ENCODE peak calls at places on chromosomes 1 and 21, in seven cellular contexts. G, O, Q, V, X, D and Z are unnamed samples.

GRCh38 chr21:43278766-43279577 is 110.2 kb downstream of the CRYAA start:
- DNase-seq in X (no peak), G (no peak), Q (no peak), D (no peak), V (no peak), O (no peak), Z (peak)

GRCh38 chr1:206653715-206654459 is 18.6 kb downstream of the DYRK3 start:
- DNase-seq in D (no peak), V (no peak), G (no peak), X (no peak), Q (no peak), O (no peak), Z (no peak)

GRCh38 chr1:152023221-152023620 is 13.6 kb downstream of the S100A11 start:
- DNase-seq in Q (no peak), V (no peak), D (no peak), G (no peak), O (no peak), X (no peak), Z (no peak)

GRCh38 chr1:155193275-155193990 is 14.3 kb downstream of the THBS3 start:
- DNase-seq in V (peak), G (peak), D (peak), Q (peak), X (peak), O (peak), Z (peak)

GRCh38 chr21:34922487-34922886 is 126.6 kb downstream of the RUNX1 start:
- DNase-seq in G (no peak), O (no peak), Q (no peak), D (no peak), X (no peak), V (no peak), Z (no peak)

GRCh38 chr1:24930703-24931480 is 816 bp upstream of the RUNX3 start:
- DNase-seq in G (no peak), X (no peak), Q (peak), O (no peak), V (no peak), D (no peak), Z (peak)

GRCh38 chr1:38087676-38088075 is 41.1 kb upstream of the POU3F1 start:
- DNase-seq in G (no peak), X (no peak), V (no peak), Q (no peak), O (no peak), D (no peak), Z (no peak)

GRCh38 chr1:167426716-167427115 is 91.6 kb downstream of the CD247 start:
- DNase-seq in X (no peak), V (no peak), G (no peak), D (no peak), O (no peak), Q (no peak), Z (no peak)

GRCh38 chr1:42176902-42177519 is 12.5 kb upstream of the GUCA2A start:
- DNase-seq in O (no peak), D (no peak), V (peak), G (no peak), Q (peak), X (no peak), Z (no peak)

GRCh38 chr1:39902121-39902807 is 547 bp upstream of the MYCL start:
- DNase-seq in O (peak), G (peak), Q (peak), X (no peak), D (peak), V (no peak), Z (peak)

GRCh38 chr1:164700683-164701082 is 141.7 kb downstream of the PBX1 start:
- DNase-seq in Q (no peak), X (no peak), D (no peak), G (no peak), O (no peak), V (no peak), Z (no peak)

GRCh38 chr1:201146626-201147390 is 7.5 kb downstream of the TMEM9 start:
- DNase-seq in X (no peak), V (no peak), D (no peak), Q (no peak), O (no peak), G (no peak), Z (no peak)

GRCh38 chr21:37041706-37042271 is 31.1 kb downstream of the PIGP start:
- DNase-seq in X (no peak), Q (no peak), O (no peak), D (no peak), V (no peak), G (no peak), Z (no peak)

GRCh38 chr1:80656011-80656627 is 1144.6 kb upstream of the ADGRL2 start:
- DNase-seq in G (peak), V (no peak), X (no peak), Q (no peak), D (no peak), O (no peak), Z (no peak)

GRCh38 chr1:101915597-101915996 is 81.1 kb downstream of the OLFM3 start:
- DNase-seq in V (no peak), Q (no peak), X (no peak), O (no peak), D (no peak), G (no peak), Z (no peak)

GRCh38 chr1:81230983-81231728 is 569.6 kb upstream of the ADGRL2 start:
- DNase-seq in O (no peak), X (no peak), D (no peak), V (no peak), G (no peak), Q (no peak), Z (no peak)

GRCh38 chr1:39761016-39761415 is 10.1 kb downstream of the OXCT2 start:
- DNase-seq in D (no peak), O (no peak), X (no peak), G (no peak), Q (no peak), V (no peak), Z (no peak)

GRCh38 chr1:201176931-201177330 is 13.7 kb upstream of the IGFN1 start:
- DNase-seq in Q (no peak), G (no peak), X (no peak), O (no peak), V (no peak), D (no peak), Z (no peak)

GRCh38 chr1:168671782-168672181 is 57.2 kb downstream of the DPT start:
- DNase-seq in V (no peak), D (no peak), Q (no peak), O (no peak), G (no peak), X (no peak), Z (no peak)

GRCh38 chr1:43637267-43637666 is 12.7 kb upstream of the KDM4A start:
- DNase-seq in G (no peak), V (no peak), X (no peak), D (no peak), O (no peak), Q (no peak), Z (no peak)

GRCh38 chr1:76572229-76572628 is 295.1 kb upstream of the ST6GALNAC5 start:
- DNase-seq in D (no peak), X (no peak), G (no peak), Q (no peak), O (no peak), V (no peak), Z (no peak)

GRCh38 chr1:18926315-18927081 is 24.1 kb upstream of the ALDH4A1 start:
- DNase-seq in O (peak), D (peak), Q (peak), X (peak), G (no peak), V (peak), Z (peak)

GRCh38 chr1:114072246-114072645 is 81.4 kb downstream of the SYT6 start:
- DNase-seq in V (no peak), Q (no peak), G (no peak), X (no peak), D (no peak), O (no peak), Z (no peak)

GRCh38 chr1:156073740-156074139 is 8.5 kb downstream of the MEX3A start:
- DNase-seq in G (no peak), X (no peak), V (no peak), D (no peak), Q (no peak), O (no peak), Z (peak)

GRCh38 chr1:113793878-113794834 is 18.1 kb downstream of the RSBN1 start:
- DNase-seq in G (no peak), V (no peak), O (no peak), X (no peak), Q (no peak), D (no peak), Z (no peak)

GRCh38 chr21:42395302-42395701 is 550 bp downstream of the TMPRSS3 start:
- DNase-seq in D (no peak), X (no peak), Q (no peak), O (no peak), V (no peak), G (no peak), Z (no peak)

GRCh38 chr1:67175713-67176112 is 9.5 kb downstream of the IL23R start:
- DNase-seq in V (no peak), O (no peak), G (no peak), X (no peak), Q (no peak), D (no peak), Z (no peak)

GRCh38 chr1:222384536-222384935 is 163.4 kb downstream of the HHIPL2 start:
- DNase-seq in G (no peak), Q (no peak), V (no peak), X (no peak), D (no peak), O (no peak), Z (no peak)

GRCh38 chr21:41752231-41752681 is 14.6 kb downstream of the RIPK4 start:
- DNase-seq in X (no peak), V (no peak), D (no peak), G (no peak), O (no peak), Q (no peak), Z (no peak)

GRCh38 chr1:109668123-109668800 is 405 bp downstream of the GSTM2 start:
- DNase-seq in O (no peak), D (no peak), X (no peak), Q (no peak), G (no peak), V (no peak), Z (no peak)

GRCh38 chr1:50633465-50633864 is 210.2 kb upstream of the DMRTA2 start:
- DNase-seq in V (no peak), Q (no peak), X (no peak), D (no peak), O (no peak), G (no peak), Z (no peak)

GRCh38 chr1:79323240-79324025 is 316.9 kb upstream of the ADGRL4 start:
- DNase-seq in D (no peak), X (peak), Q (no peak), G (no peak), V (no peak), O (no peak), Z (no peak)

GRCh38 chr21:42538479-42539275 is 25.0 kb downstream of the SLC37A1 start:
- DNase-seq in V (no peak), D (no peak), G (no peak), X (no peak), Q (no peak), O (no peak), Z (no peak)

GRCh38 chr1:223227031-223227430 is 84.0 kb upstream of the TLR5 start:
- DNase-seq in X (no peak), V (no peak), G (no peak), D (no peak), Q (no peak), O (no peak), Z (no peak)

GRCh38 chr1:153626477-153626928 is 802 bp downstream of the S100A13 start:
- DNase-seq in X (no peak), O (no peak), D (no peak), Q (no peak), V (no peak), G (no peak), Z (no peak)

GRCh38 chr1:28905921-28906666 is 8.3 kb upstream of the EPB41 start:
- DNase-seq in G (no peak), X (no peak), V (no peak), Q (no peak), O (no peak), D (no peak), Z (no peak)

GRCh38 chr1:55527831-55528230 is 312.7 kb upstream of the USP24 start:
- DNase-seq in X (no peak), D (no peak), G (no peak), Q (no peak), V (no peak), O (no peak), Z (no peak)

GRCh38 chr1:243255791-243256512 is at the start of gene SDCCAG8:
- DNase-seq in Q (peak), D (peak), X (peak), V (peak), O (peak), G (peak), Z (peak)

GRCh38 chr1:3327389-3327702 is 127.1 kb upstream of the ARHGEF16 start:
- DNase-seq in V (no peak), O (no peak), X (no peak), G (no peak), D (no peak), Q (no peak), Z (no peak)